ENCODE peak calls at places on chromosomes 6 and 20, in four cellular contexts. One of them, this sample, is unnamed.

GRCh38 chr20:45465492-45466266 is 3.9 kb upstream of the WFDC2 start:
- DNase-seq in activated CD4-positive, alpha-beta T cell treated with anti-CD3 and anti-CD28 coated beads, Interleukin-2, amount 10 ng/mL, durations not matched to agents 7 days and 5 days: no peak
- DNase-seq in NCI-H82: no peak
- DNase-seq in aorta: no peak
- DNase-seq in this sample: no peak

GRCh38 chr6:76592561-76592960 is 520.1 kb upstream of the IMPG1 start:
- DNase-seq in activated CD4-positive, alpha-beta T cell treated with anti-CD3 and anti-CD28 coated beads, Interleukin-2, amount 10 ng/mL, durations not matched to agents 7 days and 5 days: no peak
- DNase-seq in aorta: no peak
- DNase-seq in NCI-H82: no peak
- DNase-seq in this sample: no peak

GRCh38 chr6:110856296-110856695 is 18.3 kb upstream of the AMD1 start:
- DNase-seq in aorta: no peak
- DNase-seq in activated CD4-positive, alpha-beta T cell treated with anti-CD3 and anti-CD28 coated beads, Interleukin-2, amount 10 ng/mL, durations not matched to agents 7 days and 5 days: no peak
- DNase-seq in NCI-H82: peak; percentile 55
- DNase-seq in this sample: no peak

GRCh38 chr20:41011551-41012067 is 17.0 kb upstream of the TOP1 start:
- DNase-seq in aorta: no peak
- DNase-seq in NCI-H82: no peak
- DNase-seq in activated CD4-positive, alpha-beta T cell treated with anti-CD3 and anti-CD28 coated beads, Interleukin-2, amount 10 ng/mL, durations not matched to agents 7 days and 5 days: peak; percentile 56
- DNase-seq in this sample: no peak

GRCh38 chr20:41029150-41029872 is 689 bp downstream of the TOP1 start:
- DNase-seq in NCI-H82: peak; percentile 51
- DNase-seq in activated CD4-positive, alpha-beta T cell treated with anti-CD3 and anti-CD28 coated beads, Interleukin-2, amount 10 ng/mL, durations not matched to agents 7 days and 5 days: peak; percentile 26
- DNase-seq in aorta: peak; percentile 80
- DNase-seq in this sample: peak; percentile 45

GRCh38 chr6:145745861-145746260 is 10.5 kb upstream of the EPM2A start:
- DNase-seq in aorta: no peak
- DNase-seq in NCI-H82: no peak
- DNase-seq in activated CD4-positive, alpha-beta T cell treated with anti-CD3 and anti-CD28 coated beads, Interleukin-2, amount 10 ng/mL, durations not matched to agents 7 days and 5 days: no peak
- DNase-seq in this sample: no peak

GRCh38 chr6:19024737-19025136 is 637.6 kb downstream of the RNF144B start:
- DNase-seq in aorta: no peak
- DNase-seq in activated CD4-positive, alpha-beta T cell treated with anti-CD3 and anti-CD28 coated beads, Interleukin-2, amount 10 ng/mL, durations not matched to agents 7 days and 5 days: no peak
- DNase-seq in NCI-H82: peak; percentile 75
- DNase-seq in this sample: peak; percentile 64

GRCh38 chr6:113445201-113445600 is 411.9 kb upstream of the MARCKS start:
- DNase-seq in NCI-H82: no peak
- DNase-seq in activated CD4-positive, alpha-beta T cell treated with anti-CD3 and anti-CD28 coated beads, Interleukin-2, amount 10 ng/mL, durations not matched to agents 7 days and 5 days: no peak
- DNase-seq in aorta: no peak
- DNase-seq in this sample: no peak